ENCODE peak calls at places on chromosomes 3 and 15, in four cellular contexts. One of them, this sample, is unnamed.

GRCh38 chr3:71972031-71972430 is 187.1 kb upstream of the PROK2 start:
- DNase-seq in KBM-7: no peak
- DNase-seq in fibroblast of the conjunctiva: no peak
- DNase-seq in mesothelial cell of epicardium: no peak
- DNase-seq in this sample: no peak

GRCh38 chr15:90845201-90845949 is 23.0 kb upstream of the FURIN start:
- DNase-seq in KBM-7: peak
- DNase-seq in fibroblast of the conjunctiva: peak
- DNase-seq in mesothelial cell of epicardium: no peak
- DNase-seq in this sample: no peak

GRCh38 chr3:149414557-149415231 is 37.2 kb upstream of the TM4SF1 start:
- DNase-seq in KBM-7: no peak
- DNase-seq in fibroblast of the conjunctiva: no peak
- DNase-seq in mesothelial cell of epicardium: no peak
- DNase-seq in this sample: no peak

GRCh38 chr3:182182531-182182968 is 470.8 kb downstream of the SOX2 start:
- DNase-seq in KBM-7: no peak
- DNase-seq in fibroblast of the conjunctiva: no peak
- DNase-seq in mesothelial cell of epicardium: no peak
- DNase-seq in this sample: no peak

GRCh38 chr15:49235446-49236207 is 65.6 kb downstream of the GALK2 start:
- DNase-seq in KBM-7: peak
- DNase-seq in fibroblast of the conjunctiva: peak
- DNase-seq in mesothelial cell of epicardium: peak
- DNase-seq in this sample: peak

GRCh38 chr15:99424131-99424571 is 141.6 kb upstream of the MEF2A start:
- DNase-seq in KBM-7: no peak
- DNase-seq in fibroblast of the conjunctiva: no peak
- DNase-seq in mesothelial cell of epicardium: no peak
- DNase-seq in this sample: no peak

GRCh38 chr3:66386011-66386924 is 114.6 kb downstream of the LRIG1 start:
- DNase-seq in KBM-7: no peak
- DNase-seq in fibroblast of the conjunctiva: no peak
- DNase-seq in mesothelial cell of epicardium: no peak
- DNase-seq in this sample: no peak

GRCh38 chr3:39148116-39149058 is 5.0 kb downstream of the CSRNP1 start:
- DNase-seq in KBM-7: peak
- DNase-seq in fibroblast of the conjunctiva: no peak
- DNase-seq in mesothelial cell of epicardium: no peak
- DNase-seq in this sample: peak

GRCh38 chr3:38726751-38727150 is 77.3 kb upstream of the SCN5A start:
- DNase-seq in KBM-7: no peak
- DNase-seq in fibroblast of the conjunctiva: no peak
- DNase-seq in mesothelial cell of epicardium: no peak
- DNase-seq in this sample: no peak

GRCh38 chr3:173708191-173708590 is 310.6 kb downstream of the NLGN1 start:
- DNase-seq in KBM-7: no peak
- DNase-seq in fibroblast of the conjunctiva: no peak
- DNase-seq in mesothelial cell of epicardium: no peak
- DNase-seq in this sample: no peak

GRCh38 chr3:49607105-49607591 is 52.9 kb downstream of the BSN start:
- DNase-seq in KBM-7: no peak
- DNase-seq in fibroblast of the conjunctiva: no peak
- DNase-seq in mesothelial cell of epicardium: peak
- DNase-seq in this sample: no peak

GRCh38 chr3:38916706-38917105 is 100.7 kb upstream of the SCN10A start:
- DNase-seq in KBM-7: no peak
- DNase-seq in fibroblast of the conjunctiva: no peak
- DNase-seq in mesothelial cell of epicardium: no peak
- DNase-seq in this sample: no peak

GRCh38 chr3:107988464-107989156 is 102.2 kb downstream of the CD47 start:
- DNase-seq in KBM-7: no peak
- DNase-seq in fibroblast of the conjunctiva: peak
- DNase-seq in mesothelial cell of epicardium: no peak
- DNase-seq in this sample: no peak

GRCh38 chr3:13852638-13853009 is 27.2 kb downstream of the WNT7A start:
- DNase-seq in KBM-7: no peak
- DNase-seq in fibroblast of the conjunctiva: no peak
- DNase-seq in mesothelial cell of epicardium: no peak
- DNase-seq in this sample: no peak

GRCh38 chr3:106342386-106342785 is 473.6 kb upstream of the CBLB start:
- DNase-seq in KBM-7: no peak
- DNase-seq in fibroblast of the conjunctiva: no peak
- DNase-seq in mesothelial cell of epicardium: no peak
- DNase-seq in this sample: no peak

GRCh38 chr3:125051715-125052581 is 3.8 kb downstream of the HEG1 start:
- DNase-seq in KBM-7: peak
- DNase-seq in fibroblast of the conjunctiva: no peak
- DNase-seq in mesothelial cell of epicardium: no peak
- DNase-seq in this sample: peak

GRCh38 chr15:58221591-58222241 is 83.5 kb downstream of the AQP9 start:
- DNase-seq in KBM-7: no peak
- DNase-seq in fibroblast of the conjunctiva: peak
- DNase-seq in mesothelial cell of epicardium: no peak
- DNase-seq in this sample: no peak

GRCh38 chr15:99408236-99409096 is 157.2 kb downstream of the LRRC28 start:
- DNase-seq in KBM-7: no peak
- DNase-seq in fibroblast of the conjunctiva: peak
- DNase-seq in mesothelial cell of epicardium: peak
- DNase-seq in this sample: no peak

GRCh38 chr15:51132384-51133139 is 37.9 kb upstream of the TNFAIP8L3 start:
- DNase-seq in KBM-7: peak
- DNase-seq in fibroblast of the conjunctiva: peak
- DNase-seq in mesothelial cell of epicardium: no peak
- DNase-seq in this sample: no peak

GRCh38 chr3:174945951-174946350 is 86.8 kb downstream of the NAALADL2 start:
- DNase-seq in KBM-7: no peak
- DNase-seq in fibroblast of the conjunctiva: no peak
- DNase-seq in mesothelial cell of epicardium: no peak
- DNase-seq in this sample: no peak

GRCh38 chr3:100600181-100601042 is 9.0 kb upstream of the ADGRG7 start:
- DNase-seq in KBM-7: peak
- DNase-seq in fibroblast of the conjunctiva: no peak
- DNase-seq in mesothelial cell of epicardium: no peak
- DNase-seq in this sample: no peak

GRCh38 chr15:68379759-68380290 is 52.1 kb downstream of the ITGA11 start:
- DNase-seq in KBM-7: peak
- DNase-seq in fibroblast of the conjunctiva: no peak
- DNase-seq in mesothelial cell of epicardium: no peak
- DNase-seq in this sample: no peak

GRCh38 chr3:18946524-18946923 is 201.8 kb upstream of the KCNH8 start:
- DNase-seq in KBM-7: peak
- DNase-seq in fibroblast of the conjunctiva: no peak
- DNase-seq in mesothelial cell of epicardium: no peak
- DNase-seq in this sample: no peak

GRCh38 chr15:58264068-58264971 is 126.1 kb downstream of the AQP9 start:
- DNase-seq in KBM-7: no peak
- DNase-seq in fibroblast of the conjunctiva: no peak
- DNase-seq in mesothelial cell of epicardium: no peak
- DNase-seq in this sample: no peak

GRCh38 chr3:42056840-42057239 is 34.3 kb upstream of the TRAK1 start:
- DNase-seq in KBM-7: no peak
- DNase-seq in fibroblast of the conjunctiva: no peak
- DNase-seq in mesothelial cell of epicardium: no peak
- DNase-seq in this sample: no peak

GRCh38 chr15:40217166-40217785 is 21.6 kb upstream of the PAK6 start:
- DNase-seq in KBM-7: peak
- DNase-seq in fibroblast of the conjunctiva: peak
- DNase-seq in mesothelial cell of epicardium: no peak
- DNase-seq in this sample: peak

GRCh38 chr3:29319262-29319661 is 38.4 kb downstream of the RBMS3 start:
- DNase-seq in KBM-7: peak
- DNase-seq in fibroblast of the conjunctiva: no peak
- DNase-seq in mesothelial cell of epicardium: no peak
- DNase-seq in this sample: no peak

GRCh38 chr3:121482651-121483050 is 63.1 kb downstream of the POLQ start:
- DNase-seq in KBM-7: no peak
- DNase-seq in fibroblast of the conjunctiva: peak
- DNase-seq in mesothelial cell of epicardium: no peak
- DNase-seq in this sample: no peak

GRCh38 chr3:137642831-137643230 is 121.3 kb upstream of the SOX14 start:
- DNase-seq in KBM-7: no peak
- DNase-seq in fibroblast of the conjunctiva: no peak
- DNase-seq in mesothelial cell of epicardium: no peak
- DNase-seq in this sample: no peak

GRCh38 chr15:35545825-35546580 is at the start of gene DPH6:
- DNase-seq in KBM-7: peak
- DNase-seq in fibroblast of the conjunctiva: peak
- DNase-seq in mesothelial cell of epicardium: peak
- DNase-seq in this sample: peak

GRCh38 chr3:38651153-38651789 is 1.8 kb upstream of the SCN5A start:
- DNase-seq in KBM-7: peak
- DNase-seq in fibroblast of the conjunctiva: no peak
- DNase-seq in mesothelial cell of epicardium: peak
- DNase-seq in this sample: peak

GRCh38 chr15:89002830-89003229 is 85.4 kb upstream of the ABHD2 start:
- DNase-seq in KBM-7: no peak
- DNase-seq in fibroblast of the conjunctiva: no peak
- DNase-seq in mesothelial cell of epicardium: no peak
- DNase-seq in this sample: no peak

GRCh38 chr3:108001457-108001856 is 89.4 kb downstream of the CD47 start:
- DNase-seq in KBM-7: no peak
- DNase-seq in fibroblast of the conjunctiva: no peak
- DNase-seq in mesothelial cell of epicardium: no peak
- DNase-seq in this sample: no peak

GRCh38 chr3:42635111-42635510 is 18.4 kb upstream of the ZBTB47 start:
- DNase-seq in KBM-7: peak
- DNase-seq in fibroblast of the conjunctiva: no peak
- DNase-seq in mesothelial cell of epicardium: no peak
- DNase-seq in this sample: no peak

GRCh38 chr3:40829876-40830275 is 305.1 kb downstream of the ZNF621 start:
- DNase-seq in KBM-7: no peak
- DNase-seq in fibroblast of the conjunctiva: no peak
- DNase-seq in mesothelial cell of epicardium: no peak
- DNase-seq in this sample: no peak

GRCh38 chr3:32831062-32831461 is 13.3 kb downstream of the TRIM71 start:
- DNase-seq in KBM-7: no peak
- DNase-seq in fibroblast of the conjunctiva: no peak
- DNase-seq in mesothelial cell of epicardium: no peak
- DNase-seq in this sample: no peak

GRCh38 chr15:66613743-66614142 is 47.9 kb upstream of the LCTL start:
- DNase-seq in KBM-7: peak
- DNase-seq in fibroblast of the conjunctiva: no peak
- DNase-seq in mesothelial cell of epicardium: no peak
- DNase-seq in this sample: no peak